ENCODE peak calls at places on chromosomes 5 and 9, in eight cellular contexts. D, Y, G, M, F, W, S and X are unnamed samples.

GRCh38 chr5:84614907-84615306 is 230.2 kb upstream of the EDIL3 start:
- DNase-seq in D (no peak), Y (no peak), G (no peak), M (no peak), F (no peak), W (no peak), S (no peak), X (no peak)

GRCh38 chr9:38112010-38112409 is 43.0 kb upstream of the SHB start:
- DNase-seq in D (no peak), Y (no peak), G (no peak), M (no peak), F (no peak), W (no peak), S (no peak), X (peak)

GRCh38 chr9:113978954-113979712 is 99.0 kb downstream of the AMBP start:
- DNase-seq in D (no peak), Y (no peak), G (no peak), M (no peak), F (no peak), W (no peak), S (no peak), X (no peak)

GRCh38 chr5:126868961-126869451 is 92.1 kb downstream of the LMNB1 start:
- DNase-seq in D (peak), Y (peak), G (peak), M (no peak), F (peak), W (no peak), S (no peak), X (no peak)

GRCh38 chr5:14699807-14700400 is 35.4 kb downstream of the OTULIN start:
- DNase-seq in D (no peak), Y (no peak), G (no peak), M (no peak), F (peak), W (peak), S (no peak), X (no peak)

GRCh38 chr5:44935871-44936270 is 127.1 kb downstream of the MRPS30 start:
- DNase-seq in D (no peak), Y (no peak), G (no peak), M (no peak), F (no peak), W (no peak), S (no peak), X (no peak)

GRCh38 chr9:99748251-99748650 is 73.4 kb upstream of the NR4A3 start:
- DNase-seq in D (no peak), Y (no peak), G (no peak), M (no peak), F (no peak), W (no peak), S (no peak), X (no peak)

GRCh38 chr9:14992025-14992424 is 81.8 kb upstream of the FREM1 start:
- DNase-seq in D (no peak), Y (no peak), G (no peak), M (peak), F (peak), W (peak), S (no peak), X (no peak)

GRCh38 chr5:31833005-31833404 is 194.1 kb downstream of the PDZD2 start:
- DNase-seq in D (no peak), Y (no peak), G (no peak), M (no peak), F (no peak), W (no peak), S (no peak), X (peak)

GRCh38 chr5:172173771-172174170 is 14.3 kb downstream of the STK10 start:
- DNase-seq in D (no peak), Y (no peak), G (no peak), M (no peak), F (peak), W (no peak), S (peak), X (peak)

GRCh38 chr5:149857499-149857898 is 87.1 kb downstream of the PDE6A start:
- DNase-seq in D (no peak), Y (peak), G (no peak), M (no peak), F (peak), W (no peak), S (peak), X (peak)

GRCh38 chr5:33877483-33877882 is 14.3 kb downstream of the ADAMTS12 start:
- DNase-seq in D (no peak), Y (no peak), G (no peak), M (no peak), F (peak), W (no peak), S (no peak), X (no peak)

DNA sequence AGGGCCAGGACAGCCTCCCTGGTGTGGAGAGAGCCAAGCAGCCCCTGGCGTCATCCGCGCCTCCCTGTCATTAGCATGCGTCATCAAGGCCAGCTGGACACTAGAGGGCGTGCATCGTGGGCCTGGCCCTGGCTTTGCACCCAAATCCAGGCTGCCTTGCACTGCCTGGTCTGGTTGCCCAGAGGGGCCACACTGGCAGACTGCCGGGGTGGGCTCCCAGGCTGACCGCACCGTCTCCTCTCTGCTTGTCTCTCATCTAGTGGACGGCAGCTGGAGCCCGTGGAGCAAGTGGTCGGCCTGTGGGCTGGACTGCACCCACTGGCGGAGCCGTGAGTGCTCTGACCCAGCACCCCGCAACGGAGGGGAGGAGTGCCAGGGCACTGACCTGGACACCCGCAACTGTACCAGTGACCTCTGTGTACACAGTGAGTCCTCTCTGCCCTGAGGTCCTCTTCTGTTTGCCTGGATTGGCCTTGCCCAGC is 29.0 kb downstream of the HK3 start:
- DNase-seq in D (peak), Y (no peak), G (no peak), M (peak), F (peak), W (peak), S (no peak), X (peak)
- TF ChIP-seq CTCF in D (peak), Y (peak), G (no peak), M (peak), F (peak), W (peak), S (peak), X (peak)

GRCh38 chr5:82499845-82500244 is 221.7 kb upstream of the RPS23 start:
- DNase-seq in D (no peak), Y (no peak), G (no peak), M (no peak), F (no peak), W (no peak), S (no peak), X (no peak)

GRCh38 chr5:82497242-82497641 is 219.1 kb upstream of the RPS23 start:
- DNase-seq in D (no peak), Y (no peak), G (no peak), M (no peak), F (no peak), W (no peak), S (no peak), X (no peak)

GRCh38 chr5:82489668-82490067 is 211.5 kb upstream of the RPS23 start:
- DNase-seq in D (no peak), Y (no peak), G (no peak), M (no peak), F (no peak), W (no peak), S (no peak), X (no peak)

GRCh38 chr5:82493217-82493616 is 215.1 kb upstream of the RPS23 start:
- DNase-seq in D (no peak), Y (no peak), G (no peak), M (no peak), F (no peak), W (no peak), S (no peak), X (no peak)

DNA sequence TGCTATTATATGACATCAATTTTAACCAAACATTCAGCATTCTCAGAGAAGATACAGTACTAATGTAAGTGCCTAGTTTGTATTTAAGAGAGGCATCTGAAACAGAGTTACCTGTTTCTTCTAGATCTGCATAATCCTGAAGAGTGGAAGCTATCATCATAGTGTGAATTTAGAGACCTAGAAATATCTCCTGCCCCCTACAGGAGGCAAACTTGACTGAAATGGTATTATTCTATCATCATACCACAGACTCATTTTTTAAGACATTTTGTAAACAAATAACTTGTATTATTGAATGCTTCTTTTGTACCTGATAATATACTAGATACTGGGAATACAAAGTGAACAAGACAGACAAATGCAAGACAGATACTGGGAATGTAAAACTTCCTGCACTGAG is 216.8 kb upstream of the RPS23 start:
- DNase-seq in D (no peak), Y (no peak), G (no peak), M (no peak), F (peak), W (no peak), S (no peak), X (peak)
- TF ChIP-seq CTCF in D (peak), Y (no peak), G (peak), M (peak), F (peak), W (no peak), S (no peak), X (peak)

GRCh38 chr9:136906251-136906650 is 19.9 kb downstream of the TRAF2 start:
- DNase-seq in D (no peak), Y (no peak), G (no peak), M (no peak), F (no peak), W (no peak), S (no peak), X (no peak)

GRCh38 chr9:136913701-136914438 is 27.6 kb downstream of the TRAF2 start:
- DNase-seq in D (no peak), Y (no peak), G (no peak), M (no peak), F (no peak), W (no peak), S (no peak), X (no peak)

GRCh38 chr9:136907011-136907914 is 20.9 kb downstream of the TRAF2 start:
- DNase-seq in D (no peak), Y (no peak), G (no peak), M (no peak), F (no peak), W (no peak), S (no peak), X (no peak)

GRCh38 chr9:136910197-136910900 is 24.0 kb downstream of the TRAF2 start:
- DNase-seq in D (no peak), Y (no peak), G (no peak), M (no peak), F (no peak), W (no peak), S (no peak), X (no peak)

GRCh38 chr9:136910901-136911245 is 24.6 kb downstream of the TRAF2 start:
- DNase-seq in D (no peak), Y (no peak), G (no peak), M (no peak), F (no peak), W (no peak), S (no peak), X (no peak)
- TF ChIP-seq CTCF in D (peak), Y (no peak), G (no peak), M (no peak), F (no peak), W (no peak), S (no peak), X (no peak)

DNA sequence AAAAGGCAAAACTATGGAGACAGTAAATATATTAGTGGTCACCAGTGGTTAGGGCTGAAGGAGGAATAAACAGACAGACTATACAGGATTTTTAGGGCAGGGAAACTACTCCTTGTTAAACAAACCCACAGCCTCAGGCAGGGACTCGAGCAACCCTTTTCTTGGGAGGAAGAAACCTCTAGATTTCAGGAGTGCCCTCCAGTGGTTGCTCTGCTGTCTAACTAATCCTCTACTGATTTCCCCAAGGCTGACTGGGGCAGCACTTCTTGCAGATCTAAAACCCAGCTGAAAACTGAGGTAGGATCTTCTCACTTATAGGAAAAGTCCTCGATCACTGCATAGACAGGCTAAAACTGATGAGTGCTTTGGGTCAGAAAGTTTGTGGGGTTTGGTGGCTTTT is 176.8 kb downstream of the ISOC1 start:
- DNase-seq in D (peak), Y (no peak), G (no peak), M (peak), F (peak), W (no peak), S (no peak), X (peak)
- TF ChIP-seq CTCF in D (peak), Y (no peak), G (no peak), M (peak), F (peak), W (no peak), S (no peak), X (no peak)

GRCh38 chr9:88754452-88754851 is 219.5 kb downstream of the NXNL2 start:
- DNase-seq in D (no peak), Y (no peak), G (no peak), M (no peak), F (no peak), W (no peak), S (no peak), X (no peak)
- TF ChIP-seq CTCF in D (no peak), Y (no peak), G (no peak), M (no peak), F (no peak), W (no peak), S (no peak), X (no peak)